ENCODE peak calls at places on chromosomes 12 and 14, in six cellular contexts. L, I, R, D, Y and O are unnamed samples.

GRCh38 chr14:21087294-21088091 is 11.0 kb downstream of the ZNF219 start:
- DNase-seq in L (no peak), I (peak), R (no peak), D (no peak), Y (peak), O (peak)

GRCh38 chr12:62998454-62998853 is 63.5 kb upstream of the PPM1H start:
- DNase-seq in L (no peak), I (no peak), R (no peak), D (no peak), Y (no peak), O (no peak)

GRCh38 chr12:66203820-66204219 is 14.8 kb downstream of the IRAK3 start:
- DNase-seq in L (no peak), I (no peak), R (no peak), D (no peak), Y (no peak), O (no peak)

GRCh38 chr14:64800000-64800399 is 79.7 kb downstream of the SPTB start:
- DNase-seq in L (no peak), I (peak), R (peak), D (no peak), Y (peak), O (peak)

GRCh38 chr14:23186913-23187654 is 3.6 kb upstream of the SLC7A8 start:
- DNase-seq in L (no peak), I (peak), R (peak), D (peak), Y (peak), O (peak)

GRCh38 chr12:107670999-107671643 is 14.5 kb upstream of the PWP1 start:
- DNase-seq in L (no peak), I (peak), R (peak), D (no peak), Y (peak), O (peak)

GRCh38 chr14:94051115-94051514 is 25.0 kb downstream of the OTUB2 start:
- DNase-seq in L (no peak), I (peak), R (no peak), D (peak), Y (peak), O (peak)

GRCh38 chr12:103599274-103599673 is 12.2 kb downstream of the STAB2 start:
- DNase-seq in L (no peak), I (no peak), R (no peak), D (no peak), Y (no peak), O (no peak)

GRCh38 chr12:56129210-56129691 is 1.2 kb downstream of the ESYT1 start:
- DNase-seq in L (no peak), I (no peak), R (no peak), D (peak), Y (peak), O (peak)

GRCh38 chr12:13365782-13366366 is 169.3 kb downstream of the EMP1 start:
- DNase-seq in L (no peak), I (no peak), R (no peak), D (no peak), Y (no peak), O (peak)

GRCh38 chr14:55383039-55383438 is 28.6 kb downstream of the ATG14 start:
- DNase-seq in L (no peak), I (peak), R (no peak), D (no peak), Y (no peak), O (no peak)

GRCh38 chr12:88876867-88877266 is 296.6 kb upstream of the KITLG start:
- DNase-seq in L (no peak), I (no peak), R (no peak), D (no peak), Y (no peak), O (peak)

GRCh38 chr12:91138337-91138905 is 27.1 kb upstream of the LUM start:
- DNase-seq in L (no peak), I (peak), R (no peak), D (peak), Y (no peak), O (peak)

GRCh38 chr12:111404362-111405148 is 1.2 kb upstream of the SH2B3 start:
- DNase-seq in L (no peak), I (peak), R (no peak), D (peak), Y (no peak), O (peak)

GRCh38 chr12:65306603-65307501 is 28.4 kb downstream of the MSRB3 start:
- DNase-seq in L (no peak), I (peak), R (peak), D (peak), Y (peak), O (peak)

GRCh38 chr14:30790827-30791226 is 83.5 kb upstream of the COCH start:
- DNase-seq in L (no peak), I (no peak), R (no peak), D (no peak), Y (no peak), O (peak)

GRCh38 chr12:115455268-115455681 is 771.3 kb upstream of the TBX3 start:
- DNase-seq in L (no peak), I (no peak), R (no peak), D (no peak), Y (no peak), O (no peak)

GRCh38 chr14:69535230-69535848 is 39.3 kb downstream of the CCDC177 start:
- DNase-seq in L (no peak), I (peak), R (peak), D (no peak), Y (peak), O (peak)

GRCh38 chr12:46677749-46678148 is 148.0 kb downstream of the SLC38A4 start:
- DNase-seq in L (no peak), I (peak), R (no peak), D (no peak), Y (peak), O (peak)

GRCh38 chr14:57769863-57770523 is 95.9 kb downstream of the SLC35F4 start:
- DNase-seq in L (no peak), I (no peak), R (no peak), D (no peak), Y (no peak), O (no peak)

GRCh38 chr12:2395352-2395977 is 342.7 kb downstream of the CACNA1C start:
- DNase-seq in L (no peak), I (peak), R (peak), D (no peak), Y (peak), O (peak)

GRCh38 chr12:67667276-67668073 is 18.9 kb downstream of the DYRK2 start:
- DNase-seq in L (no peak), I (no peak), R (no peak), D (peak), Y (no peak), O (no peak)

GRCh38 chr12:105444809-105445102 is 114.3 kb downstream of the C12orf75 start:
- DNase-seq in L (no peak), I (no peak), R (no peak), D (no peak), Y (no peak), O (no peak)

GRCh38 chr12:76455582-76456345 is 103.8 kb downstream of the OSBPL8 start:
- DNase-seq in L (no peak), I (peak), R (peak), D (no peak), Y (peak), O (peak)

GRCh38 chr14:93536945-93537344 is 106.2 kb downstream of the UNC79 start:
- DNase-seq in L (no peak), I (peak), R (peak), D (no peak), Y (peak), O (no peak)

GRCh38 chr14:71048393-71048792 is 141.1 kb downstream of the PCNX1 start:
- DNase-seq in L (no peak), I (no peak), R (no peak), D (no peak), Y (no peak), O (no peak)

GRCh38 chr14:74906923-74907620 is 16.0 kb downstream of the RPS6KL1 start:
- DNase-seq in L (no peak), I (no peak), R (no peak), D (no peak), Y (no peak), O (no peak)

GRCh38 chr12:103841690-103842584 is 903 bp upstream of the NT5DC3 start:
- DNase-seq in L (no peak), I (peak), R (peak), D (peak), Y (peak), O (peak)

GRCh38 chr14:33357225-33358010 is 418.7 kb downstream of the NPAS3 start:
- DNase-seq in L (no peak), I (no peak), R (no peak), D (no peak), Y (no peak), O (no peak)

GRCh38 chr12:105504286-105504685 is 173.8 kb downstream of the C12orf75 start:
- DNase-seq in L (no peak), I (no peak), R (no peak), D (no peak), Y (no peak), O (no peak)

GRCh38 chr12:106118-106561 is 39.6 kb downstream of the IQSEC3 start:
- DNase-seq in L (no peak), I (no peak), R (peak), D (no peak), Y (peak), O (no peak)

GRCh38 chr12:99282086-99282485 is 365.5 kb upstream of the GARIN6 start:
- DNase-seq in L (no peak), I (no peak), R (no peak), D (no peak), Y (no peak), O (no peak)

GRCh38 chr12:104234926-104235499 is 19.4 kb downstream of the TXNRD1 start:
- DNase-seq in L (no peak), I (no peak), R (no peak), D (no peak), Y (peak), O (peak)

GRCh38 chr14:34650786-34651584 is 21.0 kb upstream of the SNX6 start:
- DNase-seq in L (no peak), I (peak), R (peak), D (peak), Y (peak), O (peak)

GRCh38 chr12:54891717-54892478 is 37.6 kb downstream of the MUCL1 start:
- DNase-seq in L (no peak), I (no peak), R (no peak), D (no peak), Y (peak), O (no peak)

GRCh38 chr14:93537962-93538361 is 107.2 kb downstream of the UNC79 start:
- DNase-seq in L (no peak), I (no peak), R (no peak), D (no peak), Y (no peak), O (no peak)

GRCh38 chr12:119940881-119941280 is 48.2 kb upstream of the BICDL1 start:
- DNase-seq in L (no peak), I (peak), R (peak), D (no peak), Y (peak), O (peak)

GRCh38 chr12:51836012-51836832 is 12.3 kb downstream of the FIGNL2 start:
- DNase-seq in L (no peak), I (no peak), R (no peak), D (no peak), Y (no peak), O (no peak)

DNA sequence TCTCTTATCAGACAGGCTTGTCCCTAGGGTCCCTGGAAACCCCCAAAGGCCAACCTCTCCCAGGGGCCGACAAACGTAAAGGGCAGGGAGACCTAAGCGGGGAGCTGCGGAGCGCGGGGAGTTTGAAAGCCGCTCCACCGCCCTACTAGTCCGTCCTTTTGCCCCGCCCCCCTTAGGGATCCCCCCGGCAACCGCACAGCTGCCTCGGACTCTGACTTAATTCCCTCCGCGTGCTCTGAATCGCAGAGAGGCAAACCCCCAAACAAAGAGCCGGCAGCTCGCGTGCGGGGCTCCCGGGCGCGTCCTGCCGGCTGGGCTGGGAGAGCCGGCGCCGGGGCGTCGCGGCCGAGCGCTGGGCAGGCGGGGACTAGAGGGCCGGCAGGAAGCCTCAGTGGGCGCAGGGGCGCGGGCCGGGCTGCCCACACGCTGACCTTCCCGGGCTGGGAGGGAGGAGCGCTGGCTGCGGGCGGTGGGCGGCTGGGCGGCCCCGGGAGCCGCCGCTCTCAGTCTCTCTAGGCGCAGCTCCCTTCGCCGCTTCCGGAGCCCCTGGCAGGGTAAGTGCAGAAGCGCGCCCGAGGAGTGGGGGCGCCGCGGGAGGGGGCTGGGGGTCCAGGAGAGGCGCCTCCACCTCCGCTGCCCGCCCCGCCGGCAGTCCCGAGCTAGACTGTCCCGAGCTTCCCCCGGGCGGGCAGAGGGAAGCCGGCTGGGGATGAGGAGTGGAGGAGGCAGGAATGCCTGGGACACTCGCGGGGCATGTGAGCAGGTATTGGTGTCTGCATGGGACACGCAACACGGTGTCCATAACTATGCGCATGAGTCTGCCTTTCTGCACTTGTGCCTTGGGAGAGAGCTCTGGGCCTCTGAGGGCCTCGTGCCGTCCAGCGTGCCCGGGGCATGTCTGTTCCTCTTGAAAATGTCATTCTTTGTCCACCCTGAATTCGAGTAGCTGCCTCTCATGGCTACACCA is at the start of gene TSPAN11:
- DNase-seq in L (no peak), I (peak), R (no peak), D (no peak), Y (no peak), O (peak)
- H3K4me3 ChIP-seq in L (peak), I (peak), R (no peak), D (peak), Y (peak), O (peak)

DNA sequence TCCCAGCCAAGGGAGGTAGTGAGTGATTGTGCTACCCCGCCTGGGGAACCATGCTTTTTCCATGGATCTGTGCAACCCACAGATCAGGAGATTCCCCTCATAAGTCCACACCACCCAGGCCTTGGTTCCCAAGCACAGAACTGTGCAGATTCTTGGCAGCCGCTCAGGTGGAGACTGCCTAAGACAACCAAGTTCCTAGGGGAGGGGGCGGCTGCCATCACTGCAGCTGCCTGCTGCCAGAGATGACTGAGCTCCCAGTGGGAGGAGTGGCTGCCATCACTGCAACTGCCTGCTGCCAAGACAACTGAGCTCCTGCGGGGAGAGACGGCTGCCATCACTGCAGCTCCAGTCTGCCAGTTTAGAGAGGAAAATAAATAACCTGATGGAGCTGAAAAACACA is 138.3 kb upstream of the GARIN2 start:
- DNase-seq in L (no peak), I (no peak), R (no peak), D (no peak), Y (no peak), O (no peak)
- TF ChIP-seq CTCF in L (no peak), I (no peak), R (no peak), D (no peak), Y (no peak), O (no peak)

DNA sequence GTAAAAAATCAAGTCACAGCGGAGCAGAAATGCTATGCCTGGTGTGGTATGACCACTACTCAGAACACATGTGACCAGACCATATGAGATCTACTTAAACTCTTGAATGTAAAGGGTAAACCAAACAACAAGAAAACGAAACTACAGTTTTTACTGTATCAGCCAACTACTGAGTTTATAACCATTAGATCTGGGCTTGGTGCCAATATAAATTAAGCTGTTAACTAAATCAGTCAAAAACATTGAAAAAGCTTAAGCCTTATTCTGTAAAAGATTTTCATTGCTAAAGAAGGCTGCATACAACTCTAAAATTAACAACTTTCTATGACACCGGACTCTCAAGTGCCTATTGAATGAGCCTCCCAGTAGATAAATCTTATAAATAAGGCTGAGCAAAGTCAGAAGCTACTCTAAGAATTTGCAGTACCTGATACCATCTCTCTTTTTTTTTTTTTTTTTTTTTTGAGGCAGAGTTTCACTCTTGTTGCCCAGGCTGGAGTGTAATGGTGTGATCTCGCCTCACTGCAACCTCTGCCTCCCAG is 35.4 kb downstream of the SPTLC2 start:
- DNase-seq in L (no peak), I (peak), R (no peak), D (no peak), Y (no peak), O (peak)
- H3K4me3 ChIP-seq in L (no peak), I (peak), R (no peak), D (no peak), Y (no peak), O (no peak)

DNA sequence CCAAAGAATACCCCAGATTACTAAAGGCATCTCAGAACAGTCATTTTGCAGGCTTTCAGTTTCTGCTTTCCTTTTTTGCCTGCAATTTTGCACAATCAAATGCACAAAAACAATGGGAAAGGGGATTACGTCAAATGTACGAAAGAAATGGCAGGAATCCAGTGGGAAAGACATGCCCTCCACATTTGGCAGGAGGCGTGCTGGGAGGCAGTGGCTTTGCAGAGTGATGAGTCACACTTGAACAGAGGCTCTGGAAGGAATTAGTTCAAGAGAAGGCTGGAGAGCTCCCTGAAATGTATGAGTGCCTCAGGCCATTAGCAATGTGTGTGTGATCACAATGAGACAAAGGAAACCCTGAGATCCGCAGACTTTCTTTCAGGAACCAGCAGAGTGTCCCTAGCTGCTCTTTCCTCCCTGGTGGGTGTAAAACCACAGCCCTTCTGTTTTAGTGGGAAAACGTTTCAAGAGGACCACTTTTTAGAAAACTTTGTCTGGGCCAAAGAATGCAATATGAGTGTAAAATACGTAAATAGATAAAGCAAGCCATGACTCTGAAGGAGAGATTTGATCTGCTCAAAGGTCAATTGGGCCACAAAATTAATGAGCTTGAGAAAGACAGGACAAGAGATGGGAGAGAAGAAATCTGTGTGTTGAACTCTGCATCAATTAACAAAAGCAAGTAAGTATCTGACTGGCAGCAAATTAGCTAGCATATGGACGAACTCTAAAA is 155.5 kb upstream of the PDE3A start:
- DNase-seq in L (peak), I (peak), R (peak), D (peak), Y (peak), O (peak)
- TF ChIP-seq CTCF in L (no peak), I (no peak), R (no peak), D (no peak), Y (no peak), O (no peak)

GRCh38 chr12:117570608-117571007 is 209.2 kb upstream of the NOS1 start:
- DNase-seq in L (no peak), I (no peak), R (no peak), D (no peak), Y (no peak), O (no peak)
- H3K4me3 ChIP-seq in L (no peak), I (no peak), R (no peak), D (no peak), Y (no peak), O (no peak)

GRCh38 chr14:39472078-39472477 is 39.8 kb upstream of the FBXO33 start:
- DNase-seq in L (no peak), I (no peak), R (no peak), D (no peak), Y (no peak), O (no peak)

GRCh38 chr14:39467889-39468524 is 35.8 kb upstream of the FBXO33 start:
- DNase-seq in L (no peak), I (peak), R (peak), D (no peak), Y (peak), O (peak)

GRCh38 chr14:39474416-39474911 is 42.2 kb upstream of the FBXO33 start:
- DNase-seq in L (no peak), I (no peak), R (no peak), D (no peak), Y (no peak), O (no peak)

GRCh38 chr14:39469094-39469710 is 37.0 kb upstream of the FBXO33 start:
- DNase-seq in L (no peak), I (peak), R (no peak), D (no peak), Y (peak), O (peak)
- TF ChIP-seq CTCF in L (no peak), I (peak), R (peak), D (peak), Y (no peak), O (peak)

GRCh38 chr14:60642790-60643397 is 6.4 kb downstream of the SIX1 start:
- DNase-seq in L (no peak), I (no peak), R (no peak), D (no peak), Y (no peak), O (no peak)

GRCh38 chr14:60646202-60646886 is 2.9 kb downstream of the SIX1 start:
- DNase-seq in L (no peak), I (peak), R (no peak), D (no peak), Y (no peak), O (peak)

GRCh38 chr14:60647081-60647836 is 2.0 kb downstream of the SIX1 start:
- DNase-seq in L (no peak), I (peak), R (no peak), D (no peak), Y (peak), O (peak)

GRCh38 chr14:60643443-60644402 is 5.6 kb downstream of the SIX1 start:
- DNase-seq in L (no peak), I (peak), R (no peak), D (no peak), Y (no peak), O (no peak)

GRCh38 chr14:60645191-60645590 is 4.1 kb downstream of the SIX1 start:
- DNase-seq in L (no peak), I (no peak), R (no peak), D (no peak), Y (no peak), O (no peak)
- H3K4me3 ChIP-seq in L (no peak), I (peak), R (no peak), D (no peak), Y (no peak), O (no peak)